ENCODE peak calls at places on chromosomes 3 and 15, in nine cellular contexts. C, H, X, R, Z, V, I, K and F are unnamed samples.

GRCh38 chr3:160010578-160010977 is 21.9 kb downstream of the IL12A start:
- DNase-seq in C (no peak), H (no peak), X (no peak), R (no peak), Z (no peak), V (no peak), I (no peak), K (no peak), F (no peak)

GRCh38 chr15:80744826-80745225 is 34.3 kb upstream of the CEMIP start:
- DNase-seq in C (no peak), H (peak; percentile 60), X (no peak), R (no peak), Z (no peak), V (no peak), I (no peak), K (no peak), F (no peak)

GRCh38 chr3:175679582-175679981 is 820.4 kb downstream of the NAALADL2 start:
- DNase-seq in C (no peak), H (peak; percentile 18), X (no peak), R (no peak), Z (no peak), V (no peak), I (no peak), K (no peak), F (no peak)

GRCh38 chr3:115436767-115437301 is 186.5 kb upstream of the GAP43 start:
- DNase-seq in C (peak; percentile 62), H (peak; percentile 93), X (peak; percentile 34), R (no peak), Z (no peak), V (no peak), I (no peak), K (no peak), F (no peak)

GRCh38 chr15:89377842-89378698 is 43.4 kb upstream of the POLG start:
- DNase-seq in C (no peak), H (no peak), X (no peak), R (peak; percentile 82), Z (no peak), V (no peak), I (no peak), K (no peak), F (no peak)

GRCh38 chr15:58332676-58333400 is 99.0 kb upstream of the LIPC start:
- DNase-seq in C (no peak), H (peak; percentile 93), X (peak; percentile 43), R (no peak), Z (no peak), V (no peak), I (no peak), K (no peak), F (no peak)

GRCh38 chr3:168248383-168249047 is 152.8 kb upstream of the GOLIM4 start:
- DNase-seq in C (peak; percentile 16), H (peak; percentile 47), X (peak; percentile 0), R (no peak), Z (no peak), V (no peak), I (no peak), K (no peak), F (peak; percentile 6)

GRCh38 chr15:90686435-90687218 is 30.5 kb upstream of the BLM start:
- DNase-seq in C (no peak), H (peak; percentile 31), X (no peak), R (no peak), Z (no peak), V (no peak), I (no peak), K (no peak), F (no peak)

GRCh38 chr15:57084178-57084577 is 165.7 kb downstream of the TCF12 start:
- DNase-seq in C (no peak), H (peak; percentile 32), X (no peak), R (no peak), Z (no peak), V (no peak), I (no peak), K (no peak), F (no peak)

GRCh38 chr3:111589303-111590095 is 5.6 kb downstream of the ZBED2 start:
- DNase-seq in C (no peak), H (peak; percentile 15), X (peak; percentile 28), R (no peak), Z (no peak), V (no peak), I (no peak), K (no peak), F (no peak)

GRCh38 chr3:27623085-27623753 is 98.9 kb downstream of the EOMES start:
- DNase-seq in C (peak; percentile 74), H (peak; percentile 28), X (peak; percentile 76), R (no peak), Z (no peak), V (no peak), I (no peak), K (no peak), F (no peak)

GRCh38 chr15:48592221-48592731 is 53.2 kb downstream of the FBN1 start:
- DNase-seq in C (peak; percentile 69), H (peak; percentile 94), X (no peak), R (no peak), Z (no peak), V (no peak), I (no peak), K (no peak), F (no peak)

GRCh38 chr3:179279837-179280236 is 28.9 kb upstream of the KCNMB3 start:
- DNase-seq in C (no peak), H (no peak), X (no peak), R (no peak), Z (no peak), V (no peak), I (no peak), K (no peak), F (no peak)
- TF ChIP-seq CTCF in C (no peak), H (no peak), X (no peak), R (no peak), Z (no peak), V (no peak), I (no peak), K (no peak), F (no peak)

GRCh38 chr3:9948586-9948985 is 3.6 kb downstream of the PRRT3 start:
- DNase-seq in C (no peak), H (no peak), X (no peak), R (no peak), Z (no peak), V (no peak), I (no peak), K (no peak), F (no peak)

GRCh38 chr3:9944271-9944670 is 7.9 kb downstream of the PRRT3 start:
- DNase-seq in C (no peak), H (no peak), X (no peak), R (no peak), Z (no peak), V (no peak), I (no peak), K (no peak), F (no peak)

GRCh38 chr3:9947025-9947995 is 4.9 kb downstream of the PRRT3 start:
- DNase-seq in C (peak; percentile 80), H (peak; percentile 33), X (peak; percentile 87), R (peak; percentile 69), Z (peak; percentile 72), V (peak; percentile 31), I (peak; percentile 68), K (peak; percentile 65), F (peak; percentile 70)

GRCh38 chr3:9945358-9945757 is 6.8 kb downstream of the PRRT3 start:
- DNase-seq in C (no peak), H (no peak), X (no peak), R (no peak), Z (no peak), V (no peak), I (no peak), K (no peak), F (no peak)

GRCh38 chr3:9946112-9947024 is 5.8 kb downstream of the PRRT3 start:
- DNase-seq in C (peak; percentile 94), H (peak; percentile 81), X (peak; percentile 89), R (peak; percentile 87), Z (peak; percentile 92), V (peak; percentile 75), I (peak; percentile 88), K (peak; percentile 89), F (peak; percentile 88)
- TF ChIP-seq POLR2A in C (peak; percentile 82), H (no peak), X (peak; percentile 70), R (no peak), Z (no peak), V (peak; percentile 39), I (peak; percentile 38), K (peak; percentile 60), F (no peak)

GRCh38 chr3:195148553-195148952 is 122.4 kb downstream of the XXYLT1 start:
- DNase-seq in C (peak; percentile 74), H (peak; percentile 21), X (no peak), R (no peak), Z (no peak), V (no peak), I (no peak), K (no peak), F (no peak)

GRCh38 chr3:195147649-195148121 is 123.3 kb downstream of the XXYLT1 start:
- DNase-seq in C (peak; percentile 91), H (peak; percentile 62), X (no peak), R (no peak), Z (no peak), V (no peak), I (no peak), K (peak; percentile 65), F (peak; percentile 63)

GRCh38 chr3:195151402-195151801 is 119.6 kb downstream of the XXYLT1 start:
- DNase-seq in C (no peak), H (no peak), X (no peak), R (no peak), Z (no peak), V (no peak), I (no peak), K (no peak), F (no peak)

GRCh38 chr3:195150194-195151118 is 120.5 kb downstream of the XXYLT1 start:
- DNase-seq in C (peak; percentile 99), H (peak; percentile 81), X (no peak), R (peak; percentile 56), Z (peak; percentile 75), V (no peak), I (peak; percentile 78), K (peak; percentile 72), F (peak; percentile 83)

GRCh38 chr3:195149292-195149691 is 121.7 kb downstream of the XXYLT1 start:
- DNase-seq in C (peak; percentile 37), H (no peak), X (no peak), R (no peak), Z (no peak), V (no peak), I (no peak), K (no peak), F (no peak)
- H3K4me1 ChIP-seq in C (peaks cover 69% of the 10 kb centered on the region), H (peaks cover 37% of the 10 kb centered on the region), X (peaks cover 7% of the 10 kb centered on the region), R (peaks cover 1% of the 10 kb centered on the region), Z (peaks cover 57% of the 10 kb centered on the region), V (peaks cover 41% of the 10 kb centered on the region), I (peaks cover 7% of the 10 kb centered on the region), K (peaks cover 8% of the 10 kb centered on the region), F (peaks cover 35% of the 10 kb centered on the region)

GRCh38 chr3:54146383-54147239 is 24.3 kb downstream of the CACNA2D3 start:
- DNase-seq in C (no peak), H (no peak), X (peak; percentile 27), R (no peak), Z (no peak), V (no peak), I (peak; percentile 42), K (no peak), F (peak; percentile 56)
- TF ChIP-seq CTCF in C (no peak), H (no peak), X (peak; percentile 29), R (peak; percentile 55), Z (no peak), V (peak; percentile 34), I (no peak), K (no peak), F (peak; percentile 69)